ENCODE peak calls at places on chromosomes 16 and 17, in seven cellular contexts. One of them, this sample, is unnamed.

GRCh38 chr16:75081179-75081859 is 35.3 kb downstream of the LDHD start:
- DNase-seq in NCI-H2029 treated with DMSO at 0.1 percent for 48 hours: no peak
- DNase-seq in activated CD4-positive, alpha-beta T cell treated with anti-CD3 and anti-CD28 coated beads, Interleukin-2, amount 10 ng/mL, durations not matched to agents 24 days and 14 days: no peak
- DNase-seq in stimulated activated CD4-positive, alpha-beta T cell treated with anti-CD3 and anti-CD28 coated beads, Interleukin-1b, Interleukin-23, amount 100 ng/mL, for 1 hour: no peak
- DNase-seq in psoas muscle: no peak
- DNase-seq in T-helper 2 cell: no peak
- DNase-seq in caudate nucleus: no peak
- DNase-seq in this sample: no peak

GRCh38 chr16:70478912-70479341 is 24.5 kb downstream of the FCSK start:
- DNase-seq in psoas muscle: no peak
- DNase-seq in NCI-H2029 treated with DMSO at 0.1 percent for 48 hours: no peak
- DNase-seq in caudate nucleus: no peak
- DNase-seq in activated CD4-positive, alpha-beta T cell treated with anti-CD3 and anti-CD28 coated beads, Interleukin-2, amount 10 ng/mL, durations not matched to agents 24 days and 14 days: peak
- DNase-seq in stimulated activated CD4-positive, alpha-beta T cell treated with anti-CD3 and anti-CD28 coated beads, Interleukin-1b, Interleukin-23, amount 100 ng/mL, for 1 hour: no peak
- DNase-seq in T-helper 2 cell: no peak
- DNase-seq in this sample: no peak

GRCh38 chr17:39094607-39095308 is 56.7 kb downstream of the PLXDC1 start:
- DNase-seq in stimulated activated CD4-positive, alpha-beta T cell treated with anti-CD3 and anti-CD28 coated beads, Interleukin-1b, Interleukin-23, amount 100 ng/mL, for 1 hour: no peak
- DNase-seq in T-helper 2 cell: peak
- DNase-seq in psoas muscle: no peak
- DNase-seq in activated CD4-positive, alpha-beta T cell treated with anti-CD3 and anti-CD28 coated beads, Interleukin-2, amount 10 ng/mL, durations not matched to agents 24 days and 14 days: peak
- DNase-seq in NCI-H2029 treated with DMSO at 0.1 percent for 48 hours: no peak
- DNase-seq in caudate nucleus: no peak
- DNase-seq in this sample: no peak

GRCh38 chr16:57226701-57227621 is 18.1 kb upstream of the ARL2BP start:
- DNase-seq in activated CD4-positive, alpha-beta T cell treated with anti-CD3 and anti-CD28 coated beads, Interleukin-2, amount 10 ng/mL, durations not matched to agents 24 days and 14 days: no peak
- DNase-seq in stimulated activated CD4-positive, alpha-beta T cell treated with anti-CD3 and anti-CD28 coated beads, Interleukin-1b, Interleukin-23, amount 100 ng/mL, for 1 hour: no peak
- DNase-seq in NCI-H2029 treated with DMSO at 0.1 percent for 48 hours: no peak
- DNase-seq in caudate nucleus: no peak
- DNase-seq in psoas muscle: no peak
- DNase-seq in T-helper 2 cell: no peak
- DNase-seq in this sample: no peak

GRCh38 chr16:21001262-21001661 is 100.7 kb downstream of the LYRM1 start:
- DNase-seq in activated CD4-positive, alpha-beta T cell treated with anti-CD3 and anti-CD28 coated beads, Interleukin-2, amount 10 ng/mL, durations not matched to agents 24 days and 14 days: peak
- DNase-seq in T-helper 2 cell: no peak
- DNase-seq in caudate nucleus: no peak
- DNase-seq in psoas muscle: no peak
- DNase-seq in stimulated activated CD4-positive, alpha-beta T cell treated with anti-CD3 and anti-CD28 coated beads, Interleukin-1b, Interleukin-23, amount 100 ng/mL, for 1 hour: no peak
- DNase-seq in NCI-H2029 treated with DMSO at 0.1 percent for 48 hours: no peak
- DNase-seq in this sample: no peak

GRCh38 chr16:87687998-87688529 is 77.7 kb downstream of the KLHDC4 start:
- DNase-seq in psoas muscle: no peak
- DNase-seq in caudate nucleus: no peak
- DNase-seq in T-helper 2 cell: no peak
- DNase-seq in stimulated activated CD4-positive, alpha-beta T cell treated with anti-CD3 and anti-CD28 coated beads, Interleukin-1b, Interleukin-23, amount 100 ng/mL, for 1 hour: no peak
- DNase-seq in NCI-H2029 treated with DMSO at 0.1 percent for 48 hours: no peak
- DNase-seq in activated CD4-positive, alpha-beta T cell treated with anti-CD3 and anti-CD28 coated beads, Interleukin-2, amount 10 ng/mL, durations not matched to agents 24 days and 14 days: no peak
- DNase-seq in this sample: no peak

GRCh38 chr17:77451894-77452852 is 311.4 kb downstream of the SEC14L1 start:
- DNase-seq in activated CD4-positive, alpha-beta T cell treated with anti-CD3 and anti-CD28 coated beads, Interleukin-2, amount 10 ng/mL, durations not matched to agents 24 days and 14 days: peak
- DNase-seq in caudate nucleus: peak
- DNase-seq in stimulated activated CD4-positive, alpha-beta T cell treated with anti-CD3 and anti-CD28 coated beads, Interleukin-1b, Interleukin-23, amount 100 ng/mL, for 1 hour: no peak
- DNase-seq in NCI-H2029 treated with DMSO at 0.1 percent for 48 hours: no peak
- DNase-seq in T-helper 2 cell: no peak
- DNase-seq in psoas muscle: peak
- DNase-seq in this sample: peak

GRCh38 chr17:47860396-47860795 is 9.4 kb upstream of the SP6 start:
- DNase-seq in psoas muscle: no peak
- DNase-seq in stimulated activated CD4-positive, alpha-beta T cell treated with anti-CD3 and anti-CD28 coated beads, Interleukin-1b, Interleukin-23, amount 100 ng/mL, for 1 hour: no peak
- DNase-seq in activated CD4-positive, alpha-beta T cell treated with anti-CD3 and anti-CD28 coated beads, Interleukin-2, amount 10 ng/mL, durations not matched to agents 24 days and 14 days: no peak
- DNase-seq in caudate nucleus: no peak
- DNase-seq in T-helper 2 cell: no peak
- DNase-seq in NCI-H2029 treated with DMSO at 0.1 percent for 48 hours: no peak
- DNase-seq in this sample: no peak

GRCh38 chr16:85459529-85460251 is 153.4 kb upstream of the GSE1 start:
- DNase-seq in stimulated activated CD4-positive, alpha-beta T cell treated with anti-CD3 and anti-CD28 coated beads, Interleukin-1b, Interleukin-23, amount 100 ng/mL, for 1 hour: no peak
- DNase-seq in activated CD4-positive, alpha-beta T cell treated with anti-CD3 and anti-CD28 coated beads, Interleukin-2, amount 10 ng/mL, durations not matched to agents 24 days and 14 days: no peak
- DNase-seq in T-helper 2 cell: no peak
- DNase-seq in NCI-H2029 treated with DMSO at 0.1 percent for 48 hours: no peak
- DNase-seq in psoas muscle: peak
- DNase-seq in caudate nucleus: no peak
- DNase-seq in this sample: no peak

GRCh38 chr17:17416400-17417360 is 60.1 kb upstream of the MED9 start:
- DNase-seq in psoas muscle: no peak
- DNase-seq in stimulated activated CD4-positive, alpha-beta T cell treated with anti-CD3 and anti-CD28 coated beads, Interleukin-1b, Interleukin-23, amount 100 ng/mL, for 1 hour: no peak
- DNase-seq in caudate nucleus: no peak
- DNase-seq in activated CD4-positive, alpha-beta T cell treated with anti-CD3 and anti-CD28 coated beads, Interleukin-2, amount 10 ng/mL, durations not matched to agents 24 days and 14 days: peak
- DNase-seq in T-helper 2 cell: no peak
- DNase-seq in NCI-H2029 treated with DMSO at 0.1 percent for 48 hours: peak
- DNase-seq in this sample: peak

GRCh38 chr17:2172447-2172938 is 117.6 kb downstream of the HIC1 start:
- DNase-seq in activated CD4-positive, alpha-beta T cell treated with anti-CD3 and anti-CD28 coated beads, Interleukin-2, amount 10 ng/mL, durations not matched to agents 24 days and 14 days: no peak
- DNase-seq in psoas muscle: peak
- DNase-seq in stimulated activated CD4-positive, alpha-beta T cell treated with anti-CD3 and anti-CD28 coated beads, Interleukin-1b, Interleukin-23, amount 100 ng/mL, for 1 hour: no peak
- DNase-seq in T-helper 2 cell: no peak
- DNase-seq in caudate nucleus: no peak
- DNase-seq in NCI-H2029 treated with DMSO at 0.1 percent for 48 hours: no peak
- DNase-seq in this sample: no peak

GRCh38 chr17:41812176-41813038 is at the start of gene FKBP10:
- DNase-seq in psoas muscle: peak
- DNase-seq in caudate nucleus: peak
- DNase-seq in T-helper 2 cell: peak
- DNase-seq in stimulated activated CD4-positive, alpha-beta T cell treated with anti-CD3 and anti-CD28 coated beads, Interleukin-1b, Interleukin-23, amount 100 ng/mL, for 1 hour: no peak
- DNase-seq in NCI-H2029 treated with DMSO at 0.1 percent for 48 hours: no peak
- DNase-seq in activated CD4-positive, alpha-beta T cell treated with anti-CD3 and anti-CD28 coated beads, Interleukin-2, amount 10 ng/mL, durations not matched to agents 24 days and 14 days: peak
- DNase-seq in this sample: peak

GRCh38 chr17:48618366-48618896 is 3.3 kb upstream of the HOXB8 start:
- DNase-seq in psoas muscle: peak
- DNase-seq in T-helper 2 cell: peak
- DNase-seq in NCI-H2029 treated with DMSO at 0.1 percent for 48 hours: peak
- DNase-seq in stimulated activated CD4-positive, alpha-beta T cell treated with anti-CD3 and anti-CD28 coated beads, Interleukin-1b, Interleukin-23, amount 100 ng/mL, for 1 hour: peak
- DNase-seq in caudate nucleus: peak
- DNase-seq in activated CD4-positive, alpha-beta T cell treated with anti-CD3 and anti-CD28 coated beads, Interleukin-2, amount 10 ng/mL, durations not matched to agents 24 days and 14 days: peak
- DNase-seq in this sample: peak

GRCh38 chr16:59573528-59574271 is 839.6 kb upstream of the GOT2 start:
- DNase-seq in NCI-H2029 treated with DMSO at 0.1 percent for 48 hours: no peak
- DNase-seq in activated CD4-positive, alpha-beta T cell treated with anti-CD3 and anti-CD28 coated beads, Interleukin-2, amount 10 ng/mL, durations not matched to agents 24 days and 14 days: no peak
- DNase-seq in stimulated activated CD4-positive, alpha-beta T cell treated with anti-CD3 and anti-CD28 coated beads, Interleukin-1b, Interleukin-23, amount 100 ng/mL, for 1 hour: no peak
- DNase-seq in psoas muscle: no peak
- DNase-seq in T-helper 2 cell: no peak
- DNase-seq in caudate nucleus: no peak
- DNase-seq in this sample: no peak

GRCh38 chr16:75621170-75621477 is 2.0 kb downstream of the ADAT1 start:
- DNase-seq in T-helper 2 cell: no peak
- DNase-seq in NCI-H2029 treated with DMSO at 0.1 percent for 48 hours: no peak
- DNase-seq in caudate nucleus: no peak
- DNase-seq in activated CD4-positive, alpha-beta T cell treated with anti-CD3 and anti-CD28 coated beads, Interleukin-2, amount 10 ng/mL, durations not matched to agents 24 days and 14 days: peak
- DNase-seq in stimulated activated CD4-positive, alpha-beta T cell treated with anti-CD3 and anti-CD28 coated beads, Interleukin-1b, Interleukin-23, amount 100 ng/mL, for 1 hour: no peak
- DNase-seq in psoas muscle: no peak
- DNase-seq in this sample: no peak

GRCh38 chr16:68760671-68761275 is 23.7 kb downstream of the CDH1 start:
- DNase-seq in activated CD4-positive, alpha-beta T cell treated with anti-CD3 and anti-CD28 coated beads, Interleukin-2, amount 10 ng/mL, durations not matched to agents 24 days and 14 days: peak
- DNase-seq in NCI-H2029 treated with DMSO at 0.1 percent for 48 hours: no peak
- DNase-seq in T-helper 2 cell: no peak
- DNase-seq in psoas muscle: no peak
- DNase-seq in stimulated activated CD4-positive, alpha-beta T cell treated with anti-CD3 and anti-CD28 coated beads, Interleukin-1b, Interleukin-23, amount 100 ng/mL, for 1 hour: no peak
- DNase-seq in caudate nucleus: peak
- DNase-seq in this sample: no peak

GRCh38 chr17:64565563-64565962 is 58.8 kb downstream of the CEP95 start:
- DNase-seq in stimulated activated CD4-positive, alpha-beta T cell treated with anti-CD3 and anti-CD28 coated beads, Interleukin-1b, Interleukin-23, amount 100 ng/mL, for 1 hour: no peak
- DNase-seq in psoas muscle: no peak
- DNase-seq in T-helper 2 cell: no peak
- DNase-seq in activated CD4-positive, alpha-beta T cell treated with anti-CD3 and anti-CD28 coated beads, Interleukin-2, amount 10 ng/mL, durations not matched to agents 24 days and 14 days: no peak
- DNase-seq in caudate nucleus: no peak
- DNase-seq in NCI-H2029 treated with DMSO at 0.1 percent for 48 hours: no peak
- DNase-seq in this sample: no peak

GRCh38 chr17:65102788-65103187 is 34.4 kb upstream of the RGS9 start:
- DNase-seq in stimulated activated CD4-positive, alpha-beta T cell treated with anti-CD3 and anti-CD28 coated beads, Interleukin-1b, Interleukin-23, amount 100 ng/mL, for 1 hour: no peak
- DNase-seq in NCI-H2029 treated with DMSO at 0.1 percent for 48 hours: no peak
- DNase-seq in T-helper 2 cell: no peak
- DNase-seq in caudate nucleus: no peak
- DNase-seq in psoas muscle: no peak
- DNase-seq in activated CD4-positive, alpha-beta T cell treated with anti-CD3 and anti-CD28 coated beads, Interleukin-2, amount 10 ng/mL, durations not matched to agents 24 days and 14 days: no peak
- DNase-seq in this sample: no peak

GRCh38 chr17:55420067-55420775 is 1.4 kb downstream of the MMD start:
- DNase-seq in stimulated activated CD4-positive, alpha-beta T cell treated with anti-CD3 and anti-CD28 coated beads, Interleukin-1b, Interleukin-23, amount 100 ng/mL, for 1 hour: no peak
- DNase-seq in psoas muscle: no peak
- DNase-seq in NCI-H2029 treated with DMSO at 0.1 percent for 48 hours: no peak
- DNase-seq in caudate nucleus: no peak
- DNase-seq in activated CD4-positive, alpha-beta T cell treated with anti-CD3 and anti-CD28 coated beads, Interleukin-2, amount 10 ng/mL, durations not matched to agents 24 days and 14 days: peak
- DNase-seq in T-helper 2 cell: no peak
- DNase-seq in this sample: no peak

GRCh38 chr16:81149614-81150013 is 53.4 kb upstream of the GCSH start:
- DNase-seq in psoas muscle: no peak
- DNase-seq in NCI-H2029 treated with DMSO at 0.1 percent for 48 hours: no peak
- DNase-seq in stimulated activated CD4-positive, alpha-beta T cell treated with anti-CD3 and anti-CD28 coated beads, Interleukin-1b, Interleukin-23, amount 100 ng/mL, for 1 hour: no peak
- DNase-seq in activated CD4-positive, alpha-beta T cell treated with anti-CD3 and anti-CD28 coated beads, Interleukin-2, amount 10 ng/mL, durations not matched to agents 24 days and 14 days: no peak
- DNase-seq in T-helper 2 cell: no peak
- DNase-seq in caudate nucleus: no peak
- DNase-seq in this sample: no peak

GRCh38 chr16:648071-648785 is 937 bp upstream of the WDR90 start:
- DNase-seq in psoas muscle: no peak
- DNase-seq in stimulated activated CD4-positive, alpha-beta T cell treated with anti-CD3 and anti-CD28 coated beads, Interleukin-1b, Interleukin-23, amount 100 ng/mL, for 1 hour: no peak
- DNase-seq in activated CD4-positive, alpha-beta T cell treated with anti-CD3 and anti-CD28 coated beads, Interleukin-2, amount 10 ng/mL, durations not matched to agents 24 days and 14 days: peak
- DNase-seq in T-helper 2 cell: no peak
- DNase-seq in caudate nucleus: no peak
- DNase-seq in NCI-H2029 treated with DMSO at 0.1 percent for 48 hours: peak
- DNase-seq in this sample: peak